ENCODE peak calls at places on chromosome 10, in five cellular contexts. T is HT1080, J is GM13976, E is HT-29, I is globus pallidus. L is an unnamed sample.
A peak's percentile ranks its signal among the peaks of the same experiment; 100 is the strongest.

GRCh38 chr10:32005050-32005449 is 51.2 kb downstream of the KIF5B start:
- DNase-seq in T (peak; percentile 28), J (peak; percentile 48), E (peak; percentile 83), I (peak; percentile 41), L (peak; percentile 30)

GRCh38 chr10:129126955-129127354 is 340.1 kb upstream of the MGMT start:
- DNase-seq in T (no peak), J (no peak), E (no peak), I (no peak), L (no peak)

GRCh38 chr10:72259491-72260214 is 14.1 kb upstream of the DDIT4 start:
- DNase-seq in T (no peak), J (peak; percentile 54), E (no peak), I (no peak), L (no peak)

GRCh38 chr10:26860026-26860541 is 674 bp downstream of the ABI1 start:
- DNase-seq in T (peak; percentile 74), J (peak; percentile 27), E (peak; percentile 50), I (peak; percentile 49), L (peak; percentile 75)

GRCh38 chr10:100560248-100560647 is 24.5 kb downstream of the HIF1AN start:
- DNase-seq in T (no peak), J (no peak), E (no peak), I (no peak), L (no peak)

GRCh38 chr10:88245974-88246511 is 337.1 kb downstream of the RNLS start:
- DNase-seq in T (no peak), J (no peak), E (no peak), I (no peak), L (no peak)

GRCh38 chr10:119378737-119379067 is 163.8 kb downstream of the RGS10 start:
- DNase-seq in T (no peak), J (no peak), E (no peak), I (peak; percentile 89), L (no peak)

GRCh38 chr10:22932626-22933370 is 4.9 kb downstream of the ARMC3 start:
- DNase-seq in T (no peak), J (no peak), E (no peak), I (no peak), L (no peak)

GRCh38 chr10:79926037-79926436 is 22.9 kb downstream of the SFTPD start:
- DNase-seq in T (no peak), J (no peak), E (no peak), I (no peak), L (no peak)

GRCh38 chr10:108911814-108912541 is 1011.3 kb downstream of the XPNPEP1 start:
- DNase-seq in T (no peak), J (peak; percentile 33), E (no peak), I (peak; percentile 29), L (no peak)

GRCh38 chr10:70551491-70551890 is 51.0 kb downstream of the PRF1 start:
- DNase-seq in T (no peak), J (no peak), E (no peak), I (no peak), L (no peak)

GRCh38 chr10:10942441-10942840 is 75.2 kb upstream of the CELF2 start:
- DNase-seq in T (no peak), J (no peak), E (no peak), I (no peak), L (peak; percentile 23)

GRCh38 chr10:88110822-88111221 is 247.4 kb downstream of the PTEN start:
- DNase-seq in T (no peak), J (no peak), E (no peak), I (no peak), L (no peak)

GRCh38 chr10:122853665-122854313 is 8.1 kb upstream of the CUZD1 start:
- DNase-seq in T (no peak), J (no peak), E (no peak), I (no peak), L (no peak)

GRCh38 chr10:84854439-84854838 is 526.0 kb downstream of the CCSER2 start:
- DNase-seq in T (no peak), J (no peak), E (no peak), I (no peak), L (no peak)

GRCh38 chr10:11724938-11725776 is 17.0 kb upstream of the ECHDC3 start:
- DNase-seq in T (peak; percentile 59), J (peak; percentile 85), E (peak; percentile 85), I (peak; percentile 63), L (peak; percentile 72)

GRCh38 chr10:71078454-71079145 is 133.8 kb upstream of the UNC5B start:
- DNase-seq in T (no peak), J (peak; percentile 15), E (no peak), I (no peak), L (no peak)